ENCODE peak calls at places on chromosomes 7 and 10, in eight cellular contexts. One of them, this sample, is unnamed.

GRCh38 chr10:22314852-22315251 is 1.3 kb upstream of the COMMD3 start:
- DNase-seq in tibial artery: no peak
- DNase-seq in NCI-H2081: no peak
- DNase-seq in astrocyte of the spinal cord: no peak
- DNase-seq in mammary epithelial cell: no peak
- DNase-seq in iPS-NIHi11: no peak
- DNase-seq in effector CD8-positive, alpha-beta T cell: no peak
- DNase-seq in HTR-8/SVneo: no peak
- DNase-seq in this sample: no peak

GRCh38 chr10:6300106-6300783 is 97.5 kb downstream of the PFKFB3 start:
- DNase-seq in tibial artery: peak
- DNase-seq in NCI-H2081: no peak
- DNase-seq in astrocyte of the spinal cord: peak
- DNase-seq in mammary epithelial cell: peak
- DNase-seq in iPS-NIHi11: no peak
- DNase-seq in effector CD8-positive, alpha-beta T cell: no peak
- DNase-seq in HTR-8/SVneo: no peak
- DNase-seq in this sample: peak

GRCh38 chr10:119416855-119417254 is 125.7 kb downstream of the RGS10 start:
- DNase-seq in tibial artery: peak
- DNase-seq in NCI-H2081: peak
- DNase-seq in astrocyte of the spinal cord: peak
- DNase-seq in mammary epithelial cell: peak
- DNase-seq in iPS-NIHi11: peak
- DNase-seq in effector CD8-positive, alpha-beta T cell: peak
- DNase-seq in HTR-8/SVneo: peak
- DNase-seq in this sample: peak

GRCh38 chr10:128843972-128844371 is 623.1 kb upstream of the MGMT start:
- DNase-seq in tibial artery: no peak
- DNase-seq in NCI-H2081: no peak
- DNase-seq in astrocyte of the spinal cord: no peak
- DNase-seq in mammary epithelial cell: no peak
- DNase-seq in iPS-NIHi11: no peak
- DNase-seq in effector CD8-positive, alpha-beta T cell: no peak
- DNase-seq in HTR-8/SVneo: no peak
- DNase-seq in this sample: no peak

GRCh38 chr10:7181416-7181815 is 229.4 kb downstream of the SFMBT2 start:
- DNase-seq in tibial artery: no peak
- DNase-seq in NCI-H2081: no peak
- DNase-seq in astrocyte of the spinal cord: no peak
- DNase-seq in mammary epithelial cell: no peak
- DNase-seq in iPS-NIHi11: no peak
- DNase-seq in effector CD8-positive, alpha-beta T cell: no peak
- DNase-seq in HTR-8/SVneo: no peak
- DNase-seq in this sample: no peak

GRCh38 chr10:119807960-119808697 is 64.5 kb downstream of the MCMBP start:
- DNase-seq in tibial artery: no peak
- DNase-seq in NCI-H2081: peak
- DNase-seq in astrocyte of the spinal cord: peak
- DNase-seq in mammary epithelial cell: peak
- DNase-seq in iPS-NIHi11: no peak
- DNase-seq in effector CD8-positive, alpha-beta T cell: no peak
- DNase-seq in HTR-8/SVneo: no peak
- DNase-seq in this sample: peak

GRCh38 chr7:30254717-30255095 is 29.7 kb upstream of the ZNRF2 start:
- DNase-seq in tibial artery: no peak
- DNase-seq in NCI-H2081: no peak
- DNase-seq in astrocyte of the spinal cord: no peak
- DNase-seq in mammary epithelial cell: no peak
- DNase-seq in iPS-NIHi11: no peak
- DNase-seq in effector CD8-positive, alpha-beta T cell: no peak
- DNase-seq in HTR-8/SVneo: no peak
- DNase-seq in this sample: no peak

GRCh38 chr7:44308741-44309270 is 16.6 kb downstream of the CAMK2B start:
- DNase-seq in tibial artery: no peak
- DNase-seq in NCI-H2081: no peak
- DNase-seq in astrocyte of the spinal cord: no peak
- DNase-seq in mammary epithelial cell: no peak
- DNase-seq in iPS-NIHi11: no peak
- DNase-seq in effector CD8-positive, alpha-beta T cell: no peak
- DNase-seq in HTR-8/SVneo: no peak
- DNase-seq in this sample: no peak

GRCh38 chr7:134645935-134646334 is 718 bp upstream of the BPGM start:
- DNase-seq in tibial artery: no peak
- DNase-seq in NCI-H2081: peak
- DNase-seq in astrocyte of the spinal cord: peak
- DNase-seq in mammary epithelial cell: no peak
- DNase-seq in iPS-NIHi11: no peak
- DNase-seq in effector CD8-positive, alpha-beta T cell: no peak
- DNase-seq in HTR-8/SVneo: no peak
- DNase-seq in this sample: peak

GRCh38 chr7:32577421-32577820 is 82.1 kb downstream of the AVL9 start:
- DNase-seq in tibial artery: no peak
- DNase-seq in NCI-H2081: no peak
- DNase-seq in astrocyte of the spinal cord: no peak
- DNase-seq in mammary epithelial cell: no peak
- DNase-seq in iPS-NIHi11: no peak
- DNase-seq in effector CD8-positive, alpha-beta T cell: no peak
- DNase-seq in HTR-8/SVneo: no peak
- DNase-seq in this sample: no peak

GRCh38 chr7:133009853-133010252 is 72.0 kb downstream of the CHCHD3 start:
- DNase-seq in tibial artery: no peak
- DNase-seq in NCI-H2081: no peak
- DNase-seq in astrocyte of the spinal cord: no peak
- DNase-seq in mammary epithelial cell: no peak
- DNase-seq in iPS-NIHi11: no peak
- DNase-seq in effector CD8-positive, alpha-beta T cell: no peak
- DNase-seq in HTR-8/SVneo: no peak
- DNase-seq in this sample: no peak

GRCh38 chr7:100694196-100694745 is at the start of gene GIGYF1:
- DNase-seq in tibial artery: peak
- DNase-seq in NCI-H2081: peak
- DNase-seq in astrocyte of the spinal cord: peak
- DNase-seq in mammary epithelial cell: peak
- DNase-seq in iPS-NIHi11: peak
- DNase-seq in effector CD8-positive, alpha-beta T cell: peak
- DNase-seq in HTR-8/SVneo: peak
- DNase-seq in this sample: peak

GRCh38 chr7:97145068-97145467 is 27.6 kb downstream of the SDHAF3 start:
- DNase-seq in tibial artery: no peak
- DNase-seq in NCI-H2081: peak
- DNase-seq in astrocyte of the spinal cord: peak
- DNase-seq in mammary epithelial cell: peak
- DNase-seq in iPS-NIHi11: no peak
- DNase-seq in effector CD8-positive, alpha-beta T cell: no peak
- DNase-seq in HTR-8/SVneo: no peak
- DNase-seq in this sample: peak

GRCh38 chr7:1144269-1144771 is 15.7 kb downstream of the ZFAND2A start:
- DNase-seq in tibial artery: no peak
- DNase-seq in NCI-H2081: peak
- DNase-seq in astrocyte of the spinal cord: peak
- DNase-seq in mammary epithelial cell: peak
- DNase-seq in iPS-NIHi11: no peak
- DNase-seq in effector CD8-positive, alpha-beta T cell: no peak
- DNase-seq in HTR-8/SVneo: peak
- DNase-seq in this sample: no peak

GRCh38 chr10:108852211-108852610 is 1071.1 kb downstream of the XPNPEP1 start:
- DNase-seq in tibial artery: no peak
- DNase-seq in NCI-H2081: no peak
- DNase-seq in astrocyte of the spinal cord: no peak
- DNase-seq in mammary epithelial cell: no peak
- DNase-seq in iPS-NIHi11: no peak
- DNase-seq in effector CD8-positive, alpha-beta T cell: no peak
- DNase-seq in HTR-8/SVneo: no peak
- DNase-seq in this sample: no peak

GRCh38 chr7:50782376-50783208 is at the start of gene GRB10:
- DNase-seq in tibial artery: no peak
- DNase-seq in NCI-H2081: no peak
- DNase-seq in astrocyte of the spinal cord: peak
- DNase-seq in mammary epithelial cell: no peak
- DNase-seq in iPS-NIHi11: peak
- DNase-seq in effector CD8-positive, alpha-beta T cell: no peak
- DNase-seq in HTR-8/SVneo: no peak
- DNase-seq in this sample: no peak

GRCh38 chr7:24742764-24743163 is 14.5 kb downstream of the GSDME start:
- DNase-seq in tibial artery: no peak
- DNase-seq in NCI-H2081: no peak
- DNase-seq in astrocyte of the spinal cord: no peak
- DNase-seq in mammary epithelial cell: no peak
- DNase-seq in iPS-NIHi11: no peak
- DNase-seq in effector CD8-positive, alpha-beta T cell: no peak
- DNase-seq in HTR-8/SVneo: no peak
- DNase-seq in this sample: no peak